ENCODE peak calls at places on chromosomes 5 and 9, in six cellular contexts. One of them, this sample, is unnamed.

GRCh38 chr5:102670224-102670836 is 84.8 kb upstream of the PAM start:
- DNase-seq in breast epithelium: no peak
- DNase-seq in uterus: no peak
- DNase-seq in body of pancreas: peak; percentile 37
- DNase-seq in HepG2: peak; percentile 22
- DNase-seq in upper lobe of left lung: no peak
- DNase-seq in this sample: no peak

GRCh38 chr5:157456301-157456700 is 3.7 kb upstream of the NIPAL4 start:
- DNase-seq in breast epithelium: no peak
- DNase-seq in HepG2: no peak
- DNase-seq in uterus: no peak
- DNase-seq in body of pancreas: no peak
- DNase-seq in upper lobe of left lung: no peak
- DNase-seq in this sample: no peak

GRCh38 chr5:178573216-178573615 is 17.0 kb downstream of the COL23A1 start:
- DNase-seq in upper lobe of left lung: no peak
- DNase-seq in HepG2: no peak
- DNase-seq in breast epithelium: no peak
- DNase-seq in uterus: no peak
- DNase-seq in body of pancreas: no peak
- DNase-seq in this sample: no peak

GRCh38 chr5:112283943-112284342 is 135.1 kb downstream of the EPB41L4A start:
- DNase-seq in uterus: no peak
- DNase-seq in upper lobe of left lung: no peak
- DNase-seq in breast epithelium: no peak
- DNase-seq in HepG2: no peak
- DNase-seq in body of pancreas: no peak
- DNase-seq in this sample: no peak

GRCh38 chr5:81239613-81240012 is 6.5 kb downstream of the CKMT2 start:
- DNase-seq in upper lobe of left lung: no peak
- DNase-seq in HepG2: no peak
- DNase-seq in uterus: no peak
- DNase-seq in breast epithelium: no peak
- DNase-seq in body of pancreas: peak; percentile 20
- DNase-seq in this sample: no peak

GRCh38 chr5:41334758-41335157 is 121.4 kb upstream of the C6 start:
- DNase-seq in uterus: peak; percentile 20
- DNase-seq in breast epithelium: no peak
- DNase-seq in HepG2: no peak
- DNase-seq in body of pancreas: no peak
- DNase-seq in upper lobe of left lung: no peak
- DNase-seq in this sample: no peak

GRCh38 chr5:132369471-132370240 is at the start of gene SLC22A5:
- DNase-seq in body of pancreas: peak; percentile 91
- DNase-seq in breast epithelium: peak; percentile 64
- DNase-seq in uterus: peak; percentile 63
- DNase-seq in upper lobe of left lung: peak; percentile 81
- DNase-seq in HepG2: peak; percentile 62
- DNase-seq in this sample: peak; percentile 90

GRCh38 chr9:89548210-89548609 is 50.3 kb upstream of the SEMA4D start:
- DNase-seq in uterus: no peak
- DNase-seq in breast epithelium: no peak
- DNase-seq in HepG2: no peak
- DNase-seq in upper lobe of left lung: no peak
- DNase-seq in body of pancreas: no peak
- DNase-seq in this sample: no peak

GRCh38 chr5:60399507-60399906 is 300.5 kb downstream of the DEPDC1B start:
- DNase-seq in upper lobe of left lung: no peak
- DNase-seq in uterus: no peak
- DNase-seq in breast epithelium: no peak
- DNase-seq in body of pancreas: no peak
- DNase-seq in HepG2: no peak
- DNase-seq in this sample: no peak

GRCh38 chr5:145658435-145658834 is 176.7 kb downstream of the PRELID2 start:
- DNase-seq in HepG2: no peak
- DNase-seq in breast epithelium: no peak
- DNase-seq in upper lobe of left lung: no peak
- DNase-seq in body of pancreas: no peak
- DNase-seq in uterus: no peak
- DNase-seq in this sample: no peak

GRCh38 chr9:87859137-87859536 is 23.5 kb upstream of the SPATA31E1 start:
- DNase-seq in upper lobe of left lung: no peak
- DNase-seq in breast epithelium: no peak
- DNase-seq in HepG2: no peak
- DNase-seq in uterus: no peak
- DNase-seq in body of pancreas: no peak
- DNase-seq in this sample: no peak

GRCh38 chr5:151706906-151707305 is 20.2 kb upstream of the SPARC start:
- DNase-seq in breast epithelium: no peak
- DNase-seq in uterus: no peak
- DNase-seq in HepG2: no peak
- DNase-seq in upper lobe of left lung: no peak
- DNase-seq in body of pancreas: no peak
- DNase-seq in this sample: no peak

GRCh38 chr9:130128251-130128650 is 44.0 kb upstream of the NCS1 start:
- DNase-seq in body of pancreas: no peak
- DNase-seq in uterus: no peak
- DNase-seq in HepG2: no peak
- DNase-seq in breast epithelium: no peak
- DNase-seq in upper lobe of left lung: peak; percentile 45
- DNase-seq in this sample: peak; percentile 80
- H3K4me3 ChIP-seq in body of pancreas: no peak overlapping the region
- H3K4me3 ChIP-seq in uterus: no peak overlapping the region
- H3K4me3 ChIP-seq in HepG2: no peak overlapping the region
- H3K4me3 ChIP-seq in breast epithelium: no peak overlapping the region
- H3K4me3 ChIP-seq in upper lobe of left lung: no peak overlapping the region
- H3K4me3 ChIP-seq in this sample: no peak overlapping the region

DNA sequence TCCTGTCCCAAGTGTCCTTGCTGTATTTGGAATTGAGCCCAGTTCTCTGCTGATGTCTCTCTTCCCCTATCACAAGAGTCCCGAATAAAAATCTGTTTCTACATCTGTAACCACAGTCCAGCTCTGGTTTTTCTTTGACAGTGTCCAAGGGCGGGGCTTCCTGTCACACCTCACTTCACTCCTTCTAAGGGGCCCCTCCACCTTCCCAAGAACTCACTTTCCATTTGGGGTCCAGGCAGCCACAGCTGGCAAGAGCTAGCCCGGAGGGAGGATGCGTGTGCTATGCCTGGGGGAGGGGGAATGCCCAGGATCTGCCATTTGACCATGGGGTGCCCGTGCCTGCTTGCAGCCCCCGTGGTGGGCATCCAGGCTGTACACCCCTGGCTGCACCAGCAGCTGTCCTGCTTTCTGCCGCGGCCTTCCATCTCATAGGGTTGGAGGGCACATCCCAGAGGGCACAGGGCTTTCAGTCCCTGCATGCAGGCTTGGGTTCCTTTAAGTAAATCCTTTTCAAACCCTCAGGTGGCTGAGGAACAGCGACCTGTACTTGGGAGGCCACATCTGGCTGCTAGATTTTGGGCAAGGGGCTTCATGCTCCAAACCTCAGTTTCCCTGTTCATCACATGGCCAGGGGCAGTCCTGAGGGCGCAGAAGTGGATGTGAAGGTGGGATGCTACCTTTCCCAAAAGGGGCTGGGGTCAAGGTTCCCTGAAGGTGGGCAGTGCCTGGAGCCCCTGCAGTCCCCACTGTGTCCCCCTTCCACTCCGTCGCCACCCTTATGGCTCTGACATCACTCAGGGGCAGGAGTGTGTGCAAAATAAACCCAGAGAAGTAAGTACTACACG is 2.3 kb upstream of the CARD19 start:
- DNase-seq in upper lobe of left lung: peak; percentile 28
- DNase-seq in breast epithelium: no peak
- DNase-seq in body of pancreas: no peak
- DNase-seq in uterus: no peak
- DNase-seq in HepG2: no peak
- DNase-seq in this sample: peak; percentile 69
- TF ChIP-seq POLR2A in upper lobe of left lung: no peak
- TF ChIP-seq POLR2A in breast epithelium: no peak
- TF ChIP-seq POLR2A in body of pancreas: no peak
- TF ChIP-seq POLR2A in uterus: no peak
- TF ChIP-seq POLR2A in HepG2: no peak
- TF ChIP-seq POLR2A in this sample: no peak

GRCh38 chr5:93311825-93312224 is 269.2 kb downstream of the NR2F1-AS1 start:
- DNase-seq in breast epithelium: no peak
- DNase-seq in body of pancreas: no peak
- DNase-seq in HepG2: no peak
- DNase-seq in upper lobe of left lung: no peak
- DNase-seq in uterus: peak; percentile 17
- DNase-seq in this sample: no peak
- H3K27ac ChIP-seq in breast epithelium: no peak overlapping the region
- H3K27ac ChIP-seq in body of pancreas: no peak overlapping the region
- H3K27ac ChIP-seq in HepG2: no peak overlapping the region
- H3K27ac ChIP-seq in upper lobe of left lung: no peak overlapping the region
- H3K27ac ChIP-seq in uterus: peak overlapping the region; percentile 27
- H3K27ac ChIP-seq in this sample: no peak overlapping the region

GRCh38 chr5:38557309-38557710 is 864 bp upstream of the LIFR start:
- DNase-seq in HepG2: no peak
- DNase-seq in body of pancreas: peak; percentile 42
- DNase-seq in upper lobe of left lung: peak; percentile 27
- DNase-seq in breast epithelium: peak; percentile 47
- DNase-seq in uterus: no peak
- DNase-seq in this sample: no peak
- H3K4me3 ChIP-seq in HepG2: peak overlapping the region; percentile 93
- H3K4me3 ChIP-seq in body of pancreas: peak overlapping the region; percentile 48
- H3K4me3 ChIP-seq in upper lobe of left lung: peak overlapping the region; percentile 80
- H3K4me3 ChIP-seq in breast epithelium: peak overlapping the region; percentile 88
- H3K4me3 ChIP-seq in uterus: peak overlapping the region; percentile 80
- H3K4me3 ChIP-seq in this sample: peak overlapping the region; percentile 65

DNA sequence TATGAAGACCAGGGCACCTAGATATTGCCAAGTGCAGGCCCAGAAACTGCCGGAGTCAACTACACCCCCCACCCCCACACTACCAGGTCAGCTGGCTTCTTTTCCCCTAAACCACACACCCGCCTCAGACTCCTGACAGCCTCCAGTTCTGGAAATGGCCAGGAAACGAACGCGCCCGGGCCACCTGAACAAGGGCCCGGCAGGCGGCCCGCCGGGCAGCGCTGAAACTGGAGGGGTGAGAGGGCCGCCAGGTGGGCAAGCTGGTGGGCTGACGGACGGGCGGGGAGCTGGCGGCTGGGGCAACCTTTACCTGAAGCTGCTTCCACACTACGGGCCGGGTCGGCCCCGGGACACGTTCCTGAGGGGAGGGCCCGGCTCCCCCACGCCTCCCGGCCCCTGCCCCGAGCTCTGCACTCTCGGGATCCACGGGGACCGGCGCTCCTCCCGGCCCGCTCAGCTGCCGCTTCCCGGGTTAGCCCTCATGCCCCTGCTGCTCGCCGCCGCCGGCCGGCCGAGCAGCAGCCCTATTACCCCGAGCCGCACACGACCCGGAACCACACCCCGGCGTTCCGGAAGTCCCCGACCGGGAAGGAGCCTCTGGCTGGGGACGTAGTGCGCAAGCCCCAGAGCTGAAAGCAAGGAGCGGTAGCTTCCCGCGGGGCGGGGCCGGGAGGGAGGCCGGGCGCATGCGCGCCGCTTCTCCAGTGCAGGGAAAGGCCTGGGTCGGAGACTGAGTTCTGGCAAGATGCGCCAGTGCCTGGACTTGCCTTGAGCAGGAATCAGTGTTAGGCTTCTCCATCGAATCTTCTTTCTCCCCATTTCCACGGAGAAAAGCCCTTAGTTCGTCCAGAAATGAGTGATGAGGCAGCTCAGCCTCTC is at the start of gene MAPKAP1:
- DNase-seq in upper lobe of left lung: peak; percentile 97
- DNase-seq in body of pancreas: peak; percentile 97
- DNase-seq in breast epithelium: peak; percentile 92
- DNase-seq in uterus: peak; percentile 98
- DNase-seq in HepG2: peak; percentile 91
- DNase-seq in this sample: peak; percentile 98
- TF ChIP-seq POLR2A in upper lobe of left lung: peak; percentile 65
- TF ChIP-seq POLR2A in body of pancreas: peak; percentile 43
- TF ChIP-seq POLR2A in breast epithelium: peak; percentile 28
- TF ChIP-seq POLR2A in uterus: peak; percentile 36
- TF ChIP-seq POLR2A in HepG2: peak; percentile 91
- TF ChIP-seq POLR2A in this sample: peak; percentile 74

DNA sequence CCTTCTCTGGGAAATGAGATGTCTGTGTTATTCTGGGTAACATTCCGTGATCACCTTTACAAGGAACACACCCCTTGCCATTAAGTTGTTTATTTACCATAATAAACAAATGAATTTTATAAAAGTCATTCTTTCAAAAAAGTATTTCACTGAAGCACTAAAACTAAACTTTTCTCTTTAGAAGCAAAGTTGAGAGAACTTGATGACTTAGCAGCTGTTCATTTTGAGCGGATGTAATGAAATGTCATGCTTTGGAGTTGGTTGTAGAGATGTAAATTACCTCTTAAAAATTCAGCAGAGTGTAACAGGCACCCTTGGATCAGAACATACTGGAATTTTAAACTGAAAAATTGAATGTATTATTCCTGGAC is 617.3 kb downstream of the PDE4D start:
- DNase-seq in body of pancreas: no peak
- DNase-seq in HepG2: no peak
- DNase-seq in uterus: no peak
- DNase-seq in upper lobe of left lung: no peak
- DNase-seq in breast epithelium: no peak
- DNase-seq in this sample: no peak
- H3K27ac ChIP-seq in body of pancreas: no peak overlapping the region
- H3K27ac ChIP-seq in HepG2: no peak overlapping the region
- H3K27ac ChIP-seq in uterus: peak overlapping the region; percentile 66
- H3K27ac ChIP-seq in upper lobe of left lung: peak overlapping the region; percentile 84
- H3K27ac ChIP-seq in breast epithelium: no peak overlapping the region
- H3K27ac ChIP-seq in this sample: peak overlapping the region; percentile 90

GRCh38 chr9:36999728-37000333 is 34.2 kb downstream of the PAX5 start:
- DNase-seq in HepG2: no peak
- DNase-seq in upper lobe of left lung: no peak
- DNase-seq in body of pancreas: no peak
- DNase-seq in uterus: no peak
- DNase-seq in breast epithelium: no peak
- DNase-seq in this sample: no peak
- H3K4me3 ChIP-seq in HepG2: no peak overlapping the region
- H3K4me3 ChIP-seq in upper lobe of left lung: no peak overlapping the region
- H3K4me3 ChIP-seq in body of pancreas: no peak overlapping the region
- H3K4me3 ChIP-seq in uterus: no peak overlapping the region
- H3K4me3 ChIP-seq in breast epithelium: no peak overlapping the region
- H3K4me3 ChIP-seq in this sample: no peak overlapping the region